ENCODE peak calls at places on chromosomes 1 and 21, in nine cellular contexts. D is GM23338, T is GM23248, K is HCT116, M is hepatocyte, G is SK-N-SH, I is PC-9, C is Karpas-422, F is PC-3. N is an unnamed sample. For H3K9me2, the result is how much of the 10 kb centered on the place peaks cover.

GRCh38 chr1:63087966-63088365 is 234.4 kb upstream of the FOXD3 start:
- DNase-seq in M (peak), T (peak), I (no peak), K (no peak), D (peak), C (no peak), F (no peak), G (peak), N (no peak)

GRCh38 chr1:40197656-40198055 is 36.5 kb downstream of the RLF start:
- DNase-seq in I (no peak), F (peak), C (peak), M (no peak), K (no peak), T (peak), D (no peak), G (peak), N (peak)

GRCh38 chr1:28326980-28327379 is 1.9 kb upstream of the MED18 start:
- DNase-seq in K (no peak), D (no peak), M (peak), I (no peak), F (peak), T (peak), G (no peak), C (no peak), N (peak)

GRCh38 chr1:145977486-145978476 is 13.3 kb downstream of the POLR3GL start:
- DNase-seq in K (peak), G (peak), D (peak), F (peak), C (peak), T (peak), M (peak), I (peak), N (peak)

GRCh38 chr1:167173516-167174184 is 47.0 kb upstream of the POU2F1 start:
- DNase-seq in T (peak), C (no peak), K (peak), D (no peak), F (peak), I (peak), M (no peak), G (no peak), N (no peak)

GRCh38 chr1:235557495-235557894 is 53.2 kb upstream of the B3GALNT2 start:
- DNase-seq in I (no peak), C (peak), M (no peak), K (no peak), F (no peak), G (no peak), T (no peak), D (peak), N (peak)

GRCh38 chr1:11013160-11013531 is 692 bp downstream of the TARDBP start:
- DNase-seq in G (no peak), K (no peak), D (no peak), T (peak), C (no peak), I (no peak), M (no peak), F (peak), N (no peak)

GRCh38 chr1:113292660-113293626 is 97.4 kb upstream of the MAGI3 start:
- DNase-seq in I (no peak), D (no peak), F (no peak), C (no peak), M (peak), T (no peak), K (no peak), G (no peak), N (no peak)

GRCh38 chr1:12549106-12549459 is 68.9 kb downstream of the DHRS3 start:
- DNase-seq in M (no peak), K (no peak), I (no peak), T (peak), D (no peak), G (no peak), F (no peak), C (no peak), N (no peak)

GRCh38 chr1:181129771-181130606 is 41.5 kb downstream of the IER5 start:
- DNase-seq in K (no peak), C (no peak), F (no peak), I (no peak), M (no peak), G (no peak), D (no peak), T (no peak), N (peak)

GRCh38 chr1:26053718-26054572 is 8.0 kb upstream of the SLC30A2 start:
- DNase-seq in C (no peak), K (no peak), G (no peak), D (peak), F (no peak), M (peak), T (no peak), I (no peak), N (no peak)

GRCh38 chr1:193443886-193444285 is 257.5 kb upstream of the B3GALT2 start:
- DNase-seq in K (no peak), T (no peak), M (no peak), I (no peak), D (no peak), C (no peak), G (no peak), F (no peak), N (no peak)

GRCh38 chr1:227900571-227901051 is 47.1 kb downstream of the WNT9A start:
- DNase-seq in G (no peak), T (no peak), F (no peak), I (no peak), M (no peak), C (no peak), D (no peak), K (no peak), N (no peak)

GRCh38 chr1:244231572-244232315 is 180.7 kb downstream of the ZBTB18 start:
- DNase-seq in K (no peak), D (peak), M (no peak), F (peak), C (no peak), I (peak), T (peak), G (peak), N (no peak)

GRCh38 chr1:71522721-71523120 is 441.9 kb upstream of the ZRANB2 start:
- DNase-seq in G (no peak), I (no peak), F (peak), M (no peak), C (no peak), K (no peak), T (peak), D (no peak), N (no peak)

GRCh38 chr1:5991784-5992033 is 516 bp downstream of the NPHP4 start:
- DNase-seq in I (peak), G (peak), K (no peak), M (no peak), T (no peak), F (no peak), D (no peak), C (peak), N (no peak)

GRCh38 chr1:154956557-154956956 is 658 bp upstream of the PBXIP1 start:
- DNase-seq in I (no peak), F (no peak), K (no peak), C (no peak), M (no peak), D (no peak), T (peak), G (no peak), N (no peak)

GRCh38 chr21:40847956-40848355 is 998 bp upstream of the DSCAM start:
- DNase-seq in I (no peak), C (no peak), T (no peak), F (no peak), D (peak), G (no peak), K (no peak), M (no peak), N (no peak)

GRCh38 chr1:43435146-43436145 is 18.3 kb downstream of the HYI start:
- DNase-seq in G (no peak), F (no peak), D (peak), M (no peak), K (no peak), C (no peak), I (no peak), T (peak), N (no peak)

GRCh38 chr1:205262706-205263105 is 35.0 kb downstream of the TMCC2 start:
- DNase-seq in M (no peak), I (no peak), C (no peak), G (no peak), K (no peak), F (no peak), D (no peak), T (no peak), N (no peak)

GRCh38 chr1:81679972-81680371 is 120.8 kb upstream of the ADGRL2 start:
- DNase-seq in D (peak), C (no peak), K (no peak), M (peak), F (peak), G (no peak), I (no peak), T (peak), N (no peak)

GRCh38 chr1:93556291-93556690 is 108.4 kb downstream of the FNBP1L start:
- DNase-seq in T (no peak), G (no peak), I (no peak), D (no peak), F (no peak), K (no peak), C (peak), M (no peak), N (no peak)

GRCh38 chr1:220764757-220765156 is 16.6 kb downstream of the MTARC2 start:
- DNase-seq in I (no peak), D (no peak), G (no peak), T (no peak), M (no peak), C (no peak), F (no peak), K (no peak), N (no peak)

GRCh38 chr1:95957748-95958147 is 723.7 kb downstream of the RWDD3 start:
- DNase-seq in D (no peak), I (no peak), C (no peak), F (no peak), G (no peak), T (peak), M (no peak), K (no peak), N (no peak)

GRCh38 chr1:58722967-58723366 is 23.1 kb upstream of the MYSM1 start:
- DNase-seq in D (no peak), C (no peak), K (no peak), M (no peak), F (no peak), I (no peak), G (no peak), T (peak), N (peak)

GRCh38 chr21:36860736-36861594 is 105.5 kb downstream of the HLCS start:
- DNase-seq in M (peak), K (no peak), F (peak), T (peak), G (no peak), I (peak), D (no peak), C (no peak), N (no peak)

GRCh38 chr21:32256873-32257620 is 21.8 kb downstream of the MIS18A start:
- DNase-seq in G (peak), F (peak), C (no peak), K (no peak), M (peak), I (no peak), T (peak), D (no peak), N (no peak)

GRCh38 chr1:45643341-45643740 is 19.5 kb upstream of the CCDC17 start:
- DNase-seq in T (no peak), D (no peak), M (no peak), I (no peak), G (no peak), C (no peak), F (no peak), K (no peak), N (no peak)

GRCh38 chr1:45643978-45644377 is 20.1 kb upstream of the CCDC17 start:
- DNase-seq in I (no peak), G (no peak), D (peak), K (peak), C (no peak), M (peak), F (peak), T (no peak), N (peak)

GRCh38 chr1:45644661-45645060 is 20.8 kb upstream of the CCDC17 start:
- DNase-seq in D (no peak), G (no peak), C (peak), M (no peak), F (no peak), K (no peak), T (no peak), I (no peak), N (peak)

DNA sequence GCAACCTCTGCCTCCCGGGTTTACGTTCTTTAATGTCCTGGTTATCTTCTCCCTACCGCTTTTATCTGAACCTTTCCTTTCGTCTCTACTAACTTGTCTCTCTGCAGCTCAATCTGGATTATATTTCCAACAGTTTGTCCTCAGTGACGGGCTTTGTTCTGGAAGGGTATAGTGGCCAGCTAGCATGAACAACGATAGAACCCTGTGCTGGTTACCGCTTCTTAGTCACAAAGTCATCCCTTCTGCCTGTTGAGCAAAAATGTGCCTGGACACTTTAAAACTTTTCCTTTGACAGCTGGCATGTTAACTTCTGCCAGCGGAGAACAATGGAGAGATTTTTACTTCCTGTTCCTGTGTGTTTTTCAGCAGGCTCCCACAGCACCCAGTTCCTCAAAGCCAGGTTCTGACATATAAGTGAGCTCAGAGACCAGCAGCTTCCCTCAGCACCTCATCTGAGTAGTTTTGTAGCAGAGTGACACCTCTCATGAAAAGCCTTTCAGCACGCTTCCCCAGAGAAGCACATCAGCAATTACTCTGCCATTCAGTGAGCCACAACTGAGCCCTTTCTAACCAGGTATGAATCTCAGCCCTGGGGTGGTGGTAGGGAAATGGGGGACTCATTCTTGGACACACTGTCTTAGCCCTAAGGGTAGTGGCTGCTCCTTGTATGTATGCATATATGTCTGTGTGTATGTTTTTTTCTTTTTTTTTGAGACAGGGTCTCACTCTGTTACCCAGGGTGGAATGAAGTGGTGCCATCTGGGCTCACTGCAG is 23.6 kb upstream of the CCDC17 start:
- DNase-seq in F (no peak), G (no peak), D (no peak), T (no peak), I (no peak), C (no peak), K (no peak), M (no peak), N (no peak)
- H3K9me2 ChIP-seq in F (under half), G (under half), D (under half), T (under half), I (under half), C (under half), K (under half), M (under half), N (under half)

GRCh38 chr1:233704882-233705723 is 91.2 kb downstream of the KCNK1 start:
- DNase-seq in M (no peak), C (no peak), F (no peak), I (no peak), T (no peak), G (peak), K (no peak), D (no peak), N (no peak)

GRCh38 chr1:233707153-233707905 is 93.4 kb downstream of the KCNK1 start:
- DNase-seq in D (no peak), I (peak), T (peak), G (no peak), C (no peak), K (peak), F (peak), M (peak), N (no peak)

GRCh38 chr1:233700338-233700737 is 86.4 kb downstream of the KCNK1 start:
- DNase-seq in C (no peak), I (no peak), D (no peak), K (no peak), T (no peak), G (no peak), F (no peak), M (no peak), N (no peak)

GRCh38 chr1:233707906-233708292 is 94.0 kb downstream of the KCNK1 start:
- DNase-seq in C (no peak), F (no peak), K (no peak), I (no peak), M (no peak), T (no peak), G (no peak), D (no peak), N (no peak)

GRCh38 chr1:233704125-233704881 is 90.4 kb downstream of the KCNK1 start:
- DNase-seq in D (no peak), I (no peak), K (no peak), M (no peak), C (no peak), G (no peak), F (peak), T (peak), N (no peak)
- H2AFZ ChIP-seq in D (peak), I (peak), K (no peak), M (no peak), C (no peak), G (no peak), F (peak), T (no peak), N (no peak)

GRCh38 chr1:246708166-246708565 is 16.0 kb upstream of the SCCPDH start:
- DNase-seq in M (no peak), F (no peak), K (no peak), D (no peak), G (no peak), I (no peak), C (peak), T (peak), N (no peak)

GRCh38 chr1:246709196-246709595 is 15.0 kb upstream of the SCCPDH start:
- DNase-seq in D (no peak), M (no peak), G (no peak), T (no peak), F (no peak), I (no peak), K (no peak), C (peak), N (no peak)

GRCh38 chr1:246703581-246703980 is 20.6 kb upstream of the SCCPDH start:
- DNase-seq in T (peak), I (no peak), K (no peak), M (no peak), F (no peak), G (no peak), C (peak), D (no peak), N (no peak)

GRCh38 chr1:246709845-246710244 is 14.4 kb upstream of the SCCPDH start:
- DNase-seq in G (no peak), C (no peak), D (no peak), T (no peak), I (no peak), M (peak), K (no peak), F (no peak), N (no peak)

GRCh38 chr1:246705368-246705767 is 18.8 kb upstream of the SCCPDH start:
- DNase-seq in T (peak), F (peak), I (no peak), D (no peak), G (no peak), M (no peak), C (peak), K (no peak), N (no peak)
- H3K4me2 ChIP-seq in T (peak), F (peak), I (peak), D (no peak), G (peak), M (no peak), C (no peak), K (no peak), N (no peak)

DNA sequence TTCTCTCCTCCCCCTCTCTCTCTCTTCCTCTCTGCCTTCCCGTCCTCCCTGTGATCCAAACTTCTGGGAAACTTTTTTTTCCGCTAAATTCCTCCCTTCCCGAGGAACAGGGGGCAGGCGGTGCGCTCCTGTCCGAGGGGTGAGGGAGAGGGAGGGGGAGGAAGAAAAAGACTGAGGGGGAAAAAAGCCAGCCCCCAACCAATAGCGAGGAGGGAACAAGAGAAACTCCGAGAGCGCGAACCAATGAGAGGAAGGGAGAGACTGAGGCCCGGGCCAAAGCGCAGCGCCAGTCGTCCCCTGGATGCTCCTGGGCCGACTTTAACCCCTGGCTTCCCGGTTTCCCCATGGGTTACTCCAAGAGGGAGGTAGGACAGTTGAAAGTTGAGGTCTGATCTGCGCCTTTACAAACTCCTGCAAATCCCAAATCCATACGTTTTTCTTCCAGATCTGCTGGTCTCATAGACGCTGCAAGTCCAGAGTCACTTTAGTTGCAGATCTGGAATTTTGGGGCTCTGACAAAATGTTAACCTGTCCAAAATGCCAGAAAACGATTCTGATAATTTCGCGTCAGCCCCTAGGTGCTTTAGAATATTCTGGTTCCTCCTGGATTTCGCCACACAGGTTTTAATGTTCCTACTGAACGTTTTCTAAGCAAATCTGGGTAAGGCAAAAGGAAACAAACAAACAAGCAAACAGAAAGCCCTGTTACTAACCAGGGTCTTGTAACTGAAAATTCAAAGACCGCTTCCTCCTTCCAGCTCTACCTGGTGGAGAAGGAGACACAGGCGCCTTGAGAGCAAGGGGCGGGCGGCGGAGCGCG is at the start of gene TBX15:
- DNase-seq in T (peak), F (no peak), G (no peak), M (no peak), D (peak), K (no peak), I (no peak), C (no peak), N (no peak)
- H3K9me2 ChIP-seq in T (under half), F (under half), G (under half), M (under half), D (under half), K (under half), I (under half), C (under half), N (under half)

DNA sequence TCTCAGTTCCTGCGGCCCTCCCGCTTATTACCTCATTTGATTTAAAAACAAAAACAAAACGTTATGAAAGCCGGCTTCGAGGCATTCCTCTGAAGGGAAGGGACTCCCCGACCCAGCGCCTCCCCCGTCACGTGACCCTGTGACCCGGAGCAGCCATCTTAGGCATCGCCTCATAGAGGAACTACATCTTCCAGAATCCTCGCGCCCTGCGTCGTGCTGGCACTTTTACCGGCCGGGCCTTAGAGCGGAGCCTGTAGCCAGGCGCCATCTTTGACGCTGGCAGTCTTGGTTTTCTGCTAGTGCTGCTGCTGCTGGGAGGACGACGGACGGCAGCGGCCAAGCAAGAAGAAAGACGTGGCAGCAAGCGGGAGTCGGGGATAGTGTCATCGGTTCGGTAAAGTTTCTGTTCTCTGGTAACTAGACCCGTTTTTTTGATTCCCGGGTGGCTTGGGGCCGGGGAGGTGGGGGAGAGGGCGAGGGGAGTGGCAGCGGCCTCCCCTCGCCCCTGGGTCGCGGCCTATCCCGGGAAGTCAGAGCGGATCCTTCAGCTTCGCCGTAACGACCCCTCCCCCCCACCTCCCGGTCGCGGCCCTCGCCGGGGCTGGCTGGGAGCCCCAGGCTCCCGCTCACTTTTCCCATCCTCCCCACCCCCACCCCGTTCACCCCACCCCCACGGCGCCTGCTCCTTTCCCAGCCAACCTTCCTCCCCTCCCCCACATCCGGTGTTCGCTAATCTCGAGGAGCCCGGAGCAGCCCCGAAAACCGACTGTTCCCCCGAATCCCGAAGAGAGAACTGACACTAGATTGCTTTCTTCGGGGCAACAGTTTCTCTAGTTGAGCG is at the start of the genes ZBED6 and ZC3H11A:
- DNase-seq in G (peak), I (peak), K (peak), F (peak), C (peak), T (peak), M (peak), D (peak), N (peak)
- H2AFZ ChIP-seq in G (peak), I (peak), K (peak), F (peak), C (peak), T (peak), M (peak), D (peak), N (peak)